ENCODE peak calls at places on chromosome 4, in five cellular contexts. W, S, D, X and T are unnamed samples. For H3K36me3, the result is how much of the 10 kb centered on the place peaks cover.

GRCh38 chr4:73725499-73725898 is 14.9 kb upstream of the CXCL8 start:
- DNase-seq in W (no peak), X (no peak), D (no peak), S (no peak), T (no peak)

GRCh38 chr4:139875456-139875855 is 209.8 kb downstream of the MGST2 start:
- DNase-seq in W (no peak), D (peak), S (no peak), X (no peak), T (peak)

GRCh38 chr4:158020734-158021346 is 152.0 kb downstream of the GASK1B start:
- DNase-seq in W (no peak), D (no peak), X (peak), S (no peak), T (no peak)

GRCh38 chr4:41057456-41057855 is 156.9 kb downstream of the APBB2 start:
- DNase-seq in D (no peak), S (no peak), X (no peak), W (no peak), T (no peak)

GRCh38 chr4:633976-634598 is 8.7 kb downstream of the PDE6B start:
- DNase-seq in S (no peak), D (no peak), W (no peak), X (no peak), T (no peak)

GRCh38 chr4:85798011-85798770 is 323.2 kb downstream of the ARHGAP24 start:
- DNase-seq in D (no peak), W (no peak), S (no peak), X (peak), T (no peak)

GRCh38 chr4:19521151-19521550 is 730.6 kb upstream of the SLIT2 start:
- DNase-seq in W (no peak), D (no peak), X (no peak), S (no peak), T (no peak)

GRCh38 chr4:139656614-139657486 is 8.8 kb upstream of the MGST2 start:
- DNase-seq in S (peak), D (peak), X (peak), W (peak), T (no peak)

GRCh38 chr4:15299627-15300026 is 128.2 kb upstream of the C1QTNF7 start:
- DNase-seq in W (no peak), D (no peak), S (no peak), X (no peak), T (no peak)

GRCh38 chr4:115664285-115664684 is 550.9 kb upstream of the NDST4 start:
- DNase-seq in X (peak), W (no peak), S (no peak), D (peak), T (no peak)

GRCh38 chr4:165635951-165636350 is 237.1 kb upstream of the TLL1 start:
- DNase-seq in W (no peak), D (no peak), X (no peak), S (no peak), T (no peak)

GRCh38 chr4:27524224-27524623 is 663.6 kb downstream of the STIM2 start:
- DNase-seq in D (no peak), S (no peak), X (no peak), W (no peak), T (no peak)

GRCh38 chr4:178554352-178554751 is 1112.1 kb upstream of the AGA start:
- DNase-seq in D (no peak), W (no peak), X (no peak), S (no peak), T (no peak)

GRCh38 chr4:95355021-95355420 is 193.8 kb downstream of the UNC5C start:
- DNase-seq in S (no peak), D (no peak), W (no peak), X (no peak), T (no peak)

GRCh38 chr4:19309365-19309764 is 942.3 kb upstream of the SLIT2 start:
- DNase-seq in S (no peak), D (no peak), X (peak), W (no peak), T (no peak)

GRCh38 chr4:156261230-156261629 is 307.6 kb upstream of the CTSO start:
- DNase-seq in S (no peak), W (no peak), X (no peak), D (no peak), T (no peak)

GRCh38 chr4:156193800-156194199 is 240.1 kb upstream of the CTSO start:
- DNase-seq in S (no peak), W (no peak), D (no peak), X (peak), T (no peak)

GRCh38 chr4:110793381-110793801 is 170.5 kb upstream of the PITX2 start:
- DNase-seq in D (no peak), X (no peak), S (no peak), W (no peak), T (no peak)

GRCh38 chr4:37632836-37633235 is 53.3 kb downstream of the RELL1 start:
- DNase-seq in S (no peak), W (no peak), D (no peak), X (no peak), T (no peak)

GRCh38 chr4:61309616-61310015 is 109.5 kb downstream of the ADGRL3 start:
- DNase-seq in S (no peak), W (no peak), D (no peak), X (no peak), T (no peak)

GRCh38 chr4:33060873-33061542 is 2340.8 kb downstream of the PCDH7 start:
- DNase-seq in W (peak), X (peak), S (peak), D (peak), T (peak)

GRCh38 chr4:182880387-182881356 is 36.5 kb downstream of the DCTD start:
- DNase-seq in S (peak), W (no peak), X (no peak), D (no peak), T (no peak)

GRCh38 chr4:172892300-172892699 is 276.3 kb upstream of the GALNT7 start:
- DNase-seq in W (peak), X (peak), S (no peak), D (no peak), T (peak)

GRCh38 chr4:140790765-140791164 is 34.6 kb upstream of the TBC1D9 start:
- DNase-seq in X (no peak), W (peak), S (peak), D (no peak), T (no peak)

GRCh38 chr4:120839974-120840751 is 82.4 kb downstream of the PRDM5 start:
- DNase-seq in X (no peak), W (no peak), S (no peak), D (no peak), T (no peak)

GRCh38 chr4:82124365-82124764 is 249.4 kb downstream of the HNRNPD start:
- DNase-seq in W (no peak), S (no peak), X (peak), D (no peak), T (no peak)

GRCh38 chr4:177974461-177974860 is 532.2 kb upstream of the AGA start:
- DNase-seq in X (no peak), W (no peak), D (no peak), S (no peak), T (no peak)

GRCh38 chr4:160129439-160129838 is 1026.6 kb downstream of the RAPGEF2 start:
- DNase-seq in X (no peak), W (no peak), S (no peak), D (no peak), T (no peak)

GRCh38 chr4:128570380-128570779 is 239.1 kb upstream of the JADE1 start:
- DNase-seq in W (no peak), X (no peak), S (no peak), D (no peak), T (no peak)

GRCh38 chr4:127203561-127204260 is 429.0 kb upstream of the INTU start:
- DNase-seq in W (no peak), S (no peak), X (no peak), D (no peak), T (no peak)

GRCh38 chr4:39609454-39609911 is 29.2 kb downstream of the SMIM14 start:
- DNase-seq in D (no peak), W (no peak), X (no peak), S (no peak), T (no peak)

GRCh38 chr4:90621080-90621479 is 493.9 kb downstream of the CCSER1 start:
- DNase-seq in W (no peak), D (no peak), S (no peak), X (no peak), T (no peak)

GRCh38 chr4:182449186-182449880 is 206.1 kb downstream of the TENM3 start:
- DNase-seq in W (peak), D (no peak), S (peak), X (no peak), T (peak)

GRCh38 chr4:40629401-40630334 is at the start of gene RBM47:
- DNase-seq in S (peak), W (peak), D (peak), X (peak), T (no peak)

GRCh38 chr4:88062311-88062710 is 54.9 kb downstream of the PKD2 start:
- DNase-seq in W (no peak), S (no peak), X (no peak), D (no peak), T (no peak)

GRCh38 chr4:88063634-88064296 is 56.3 kb downstream of the PKD2 start:
- DNase-seq in W (no peak), D (no peak), X (no peak), S (no peak), T (no peak)

GRCh38 chr4:88062843-88063242 is 55.4 kb downstream of the PKD2 start:
- DNase-seq in W (no peak), D (no peak), X (no peak), S (no peak), T (no peak)

GRCh38 chr4:88060431-88060830 is 53.0 kb downstream of the PKD2 start:
- DNase-seq in S (no peak), X (no peak), W (no peak), D (no peak), T (no peak)

DNA sequence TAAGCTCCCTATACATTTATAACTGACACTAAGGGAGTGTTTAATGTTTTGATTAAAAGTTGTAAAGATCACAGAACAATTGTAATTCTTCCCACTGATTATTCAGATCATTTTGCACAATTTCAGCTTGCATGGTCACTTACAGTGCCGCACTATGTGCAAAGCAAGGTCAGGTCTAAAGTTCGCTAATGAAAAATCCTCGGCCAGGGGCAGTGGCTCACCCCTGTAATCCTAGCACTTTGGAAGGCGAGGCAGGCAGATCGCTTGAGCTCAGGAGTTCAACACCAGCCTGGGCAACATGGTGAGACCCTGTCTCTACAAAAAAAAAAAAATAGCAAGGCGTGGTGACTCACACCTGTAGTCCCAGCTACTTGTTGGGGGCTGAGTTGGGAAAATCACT is 57.0 kb downstream of the PKD2 start:
- DNase-seq in D (no peak), X (no peak), W (no peak), S (no peak), T (no peak)
- H3K36me3 ChIP-seq in D (half or more), X (under half), W (under half), S (under half), T (under half)

GRCh38 chr4:145895056-145895455 is 43.6 kb downstream of the ZNF827 start:
- DNase-seq in W (no peak), S (no peak), D (no peak), X (no peak), T (no peak)

GRCh38 chr4:145904413-145905177 is 34.0 kb downstream of the ZNF827 start:
- DNase-seq in W (no peak), S (no peak), D (no peak), X (no peak), T (no peak)

GRCh38 chr4:145902522-145902921 is 36.1 kb downstream of the ZNF827 start:
- DNase-seq in S (no peak), X (no peak), W (peak), D (no peak), T (no peak)

GRCh38 chr4:145899886-145900466 is 38.6 kb downstream of the ZNF827 start:
- DNase-seq in X (no peak), D (no peak), W (no peak), S (no peak), T (no peak)

GRCh38 chr4:145898926-145899531 is 39.6 kb downstream of the ZNF827 start:
- DNase-seq in D (no peak), X (no peak), S (no peak), W (no peak), T (no peak)
- H3K36me3 ChIP-seq in D (half or more), X (under half), S (under half), W (under half), T (under half)

GRCh38 chr4:47531241-47531953 is 46.3 kb downstream of the ATP10D start:
- DNase-seq in S (peak), X (no peak), D (peak), W (peak), T (no peak)
- H3K36me3 ChIP-seq in S (under half), X (under half), D (under half), W (under half), T (under half)

GRCh38 chr4:70772929-70773555 is 51.3 kb downstream of the RUFY3 start:
- DNase-seq in D (no peak), S (no peak), X (no peak), W (no peak), T (no peak)

GRCh38 chr4:70765368-70765767 is 43.6 kb downstream of the RUFY3 start:
- DNase-seq in S (no peak), X (no peak), W (no peak), D (no peak), T (no peak)

DNA sequence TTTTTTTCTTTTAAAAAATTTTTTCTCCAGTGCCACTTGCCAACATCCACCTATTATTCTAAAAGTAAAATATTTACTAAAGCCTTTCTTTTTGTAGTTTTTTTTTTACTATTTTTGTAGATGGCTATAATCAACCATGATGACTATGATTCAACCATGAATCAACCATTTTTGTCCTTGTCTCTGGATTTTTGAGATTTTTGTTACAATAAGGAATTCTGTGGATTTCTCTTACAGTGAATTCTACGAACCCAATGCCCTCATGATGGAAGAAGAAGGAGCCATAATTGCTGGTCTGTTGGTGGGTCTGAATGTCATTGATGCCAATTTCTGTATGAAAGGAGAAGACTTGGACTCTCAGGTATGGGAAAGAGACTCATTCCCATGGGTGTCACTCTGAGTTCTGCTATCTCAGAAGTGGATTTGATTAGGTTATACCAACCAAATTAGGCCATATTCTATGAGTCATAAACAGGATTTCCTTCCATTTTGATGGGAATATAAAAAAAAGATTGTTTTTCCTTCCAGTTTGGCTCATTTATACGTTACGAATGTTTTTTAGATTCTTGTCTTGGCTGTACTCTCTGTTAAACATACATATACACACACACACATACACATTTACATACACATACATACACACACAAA is 46.7 kb downstream of the RUFY3 start:
- DNase-seq in D (no peak), W (no peak), X (no peak), S (no peak), T (no peak)
- H3K36me3 ChIP-seq in D (half or more), W (under half), X (under half), S (under half), T (under half)

DNA sequence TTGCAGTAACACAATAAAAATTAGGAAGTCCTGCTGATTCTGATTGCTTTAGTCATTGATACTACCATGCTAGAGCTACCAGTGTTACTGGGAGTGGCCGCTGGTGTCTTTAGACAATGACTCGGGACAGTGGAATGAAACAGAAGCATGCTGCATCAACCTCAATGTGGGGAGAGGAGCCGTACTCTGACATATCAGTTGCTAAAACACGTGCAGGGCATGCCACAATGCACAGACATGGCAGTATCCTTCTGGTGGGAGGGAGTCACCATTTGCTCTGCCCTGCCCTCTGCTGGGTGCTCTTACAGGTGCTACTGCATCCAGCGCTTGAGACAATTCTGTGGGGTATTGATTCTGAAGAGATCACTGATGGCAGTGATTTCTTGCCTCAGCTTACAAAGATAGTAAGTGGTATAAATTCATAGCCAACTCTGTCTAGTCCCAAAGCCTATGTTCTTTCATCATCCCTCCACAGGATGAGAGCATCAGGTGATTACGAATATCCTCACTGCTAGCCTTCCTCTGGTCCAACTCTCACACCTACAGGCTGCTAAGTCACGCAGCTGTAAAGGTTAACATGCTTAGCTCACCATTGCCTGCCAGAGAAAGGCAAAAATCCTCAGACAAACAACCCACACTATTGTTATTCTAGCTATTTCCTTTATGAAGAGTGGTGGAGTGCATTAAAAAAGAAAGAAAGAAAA is 43.7 kb downstream of the NSG1 start:
- DNase-seq in S (no peak), X (peak), D (peak), W (peak), T (peak)
- H3K36me3 ChIP-seq in S (under half), X (under half), D (under half), W (under half), T (under half)

DNA sequence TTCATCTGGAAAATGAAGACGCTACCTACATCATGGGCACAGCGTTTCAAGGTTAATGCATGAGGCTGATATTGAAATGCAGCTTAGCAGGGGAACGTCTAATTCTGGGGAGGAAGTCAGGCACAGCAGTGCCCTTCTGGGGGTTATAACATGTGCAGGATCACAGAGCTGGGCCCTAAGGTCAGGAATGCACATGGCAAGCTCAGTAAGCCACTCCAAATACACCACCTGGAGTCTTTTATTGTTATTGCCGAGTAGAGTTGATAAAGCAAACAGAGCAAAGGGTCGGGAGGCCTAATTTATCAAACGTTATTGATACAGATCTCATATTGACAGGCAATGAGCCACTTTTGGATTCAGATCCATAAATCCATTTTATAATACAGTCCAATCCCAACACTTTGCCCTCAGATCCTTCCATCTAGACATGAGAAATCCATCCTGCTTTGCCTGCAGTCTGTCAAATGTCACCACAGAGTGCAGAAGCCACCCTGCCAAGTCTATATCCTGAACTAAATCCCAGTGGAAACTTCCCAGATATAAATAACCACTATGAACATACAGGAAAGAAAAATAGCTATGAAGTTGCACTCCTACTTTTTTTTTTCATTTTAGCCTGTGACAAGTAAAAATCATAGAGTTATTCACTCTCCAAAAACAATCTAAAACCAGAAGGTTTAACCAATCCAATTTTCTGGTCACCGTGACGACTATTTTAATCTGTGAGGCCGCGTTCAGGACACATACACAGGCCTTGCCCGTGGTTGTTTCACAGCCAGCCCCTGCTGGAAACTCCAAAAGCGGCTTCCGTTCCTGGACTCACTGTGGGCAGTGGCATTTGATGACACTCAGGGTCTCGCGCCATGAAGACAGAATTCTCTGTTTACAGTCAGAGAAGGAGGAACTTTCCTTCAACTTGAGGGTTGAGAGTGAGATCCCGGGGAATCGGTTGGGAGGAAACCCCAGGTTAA is 335.4 kb downstream of the DHX15 start:
- DNase-seq in W (no peak), D (no peak), X (no peak), S (peak), T (no peak)
- H3K36me3 ChIP-seq in W (under half), D (under half), X (under half), S (under half), T (under half)

GRCh38 chr4:53431052-53431451 is 53.6 kb downstream of the FIP1L1 start:
- DNase-seq in X (no peak), W (no peak), S (no peak), D (no peak), T (no peak)
- H3K36me3 ChIP-seq in X (under half), W (under half), S (under half), D (half or more), T (under half)